ENCODE peak calls at places on chromosomes 16 and 17, in seven cellular contexts. H is MCF 10A; O is NCI-H1092 treated with DMSO at 0.1 percent for 48 hours; A is HEK293T; R is body of pancreas; K is CD8-positive, alpha-beta memory T cell; J is stimulated activated CD4-positive, alpha-beta T cell treated with anti-CD3 and anti-CD28 coated beads, Interleukin-1b, Interleukin-23, amount 100 ng/mL, for 4 hours. B is an unnamed sample.

GRCh38 chr17:32114536-32114935 is 27.8 kb upstream of the RHOT1 start:
- DNase-seq in H (no peak), O (no peak), A (no peak), R (no peak), K (no peak), J (no peak), B (no peak)

GRCh38 chr16:84396537-84397008 is 28.2 kb downstream of the ATP2C2 start:
- DNase-seq in H (peak), O (no peak), A (no peak), R (no peak), K (no peak), J (no peak), B (no peak)

GRCh38 chr17:42779942-42780815 is at the start of gene WNK4:
- DNase-seq in H (no peak), O (no peak), A (no peak), R (peak), K (no peak), J (no peak), B (peak)

GRCh38 chr16:83233153-83233552 is 574.6 kb upstream of the HSBP1 start:
- DNase-seq in H (no peak), O (no peak), A (no peak), R (no peak), K (no peak), J (no peak), B (no peak)

GRCh38 chr16:8863594-8864424 is 5.0 kb downstream of the CARHSP1 start:
- DNase-seq in H (no peak), O (no peak), A (no peak), R (peak), K (no peak), J (no peak), B (peak)

GRCh38 chr16:23557779-23558330 is 328 bp downstream of the UBFD1 start:
- DNase-seq in H (no peak), O (peak), A (peak), R (no peak), K (no peak), J (no peak), B (peak)

GRCh38 chr16:86257546-86257945 is 252.8 kb upstream of the FOXF1 start:
- DNase-seq in H (no peak), O (no peak), A (no peak), R (no peak), K (no peak), J (no peak), B (no peak)

GRCh38 chr17:66975614-66976378 is 11.3 kb downstream of the CACNG4 start:
- DNase-seq in H (peak), O (no peak), A (peak), R (peak), K (no peak), J (no peak), B (no peak)

GRCh38 chr16:85753559-85753958 is 2.7 kb upstream of the C16orf74 start:
- DNase-seq in H (peak), O (peak), A (no peak), R (peak), K (no peak), J (no peak), B (no peak)